ENCODE peak calls at places on chromosomes 7 and 10, in seven cellular contexts. One of them, this sample, is unnamed.
A peak's percentile ranks its signal among the peaks of the same experiment; 100 is the strongest.

GRCh38 chr10:107656932-107657331 is 492.4 kb upstream of the SORCS1 start:
- DNase-seq in activated CD8-positive, alpha-beta memory T cell treated with anti-CD3 and anti-CD28 coated beads for 48 hours: no peak
- DNase-seq in NCI-H82: no peak
- DNase-seq in heart left ventricle: no peak
- DNase-seq in KG1: no peak
- DNase-seq in stimulated activated CD8-positive, alpha-beta memory T cell treated with anti-CD3 and anti-CD28 coated beads, Interleukin-7, amount 100 ng/mL, for 1 hour: no peak
- DNase-seq in T-helper 2 cell: no peak
- DNase-seq in this sample: no peak

GRCh38 chr10:98269435-98269912 is 1.5 kb upstream of the LOXL4 start:
- DNase-seq in T-helper 2 cell: no peak
- DNase-seq in activated CD8-positive, alpha-beta memory T cell treated with anti-CD3 and anti-CD28 coated beads for 48 hours: no peak
- DNase-seq in heart left ventricle: peak; percentile 84
- DNase-seq in stimulated activated CD8-positive, alpha-beta memory T cell treated with anti-CD3 and anti-CD28 coated beads, Interleukin-7, amount 100 ng/mL, for 1 hour: no peak
- DNase-seq in NCI-H82: peak; percentile 39
- DNase-seq in KG1: no peak
- DNase-seq in this sample: peak; percentile 93

GRCh38 chr7:69756235-69756634 is 158.0 kb downstream of the AUTS2 start:
- DNase-seq in stimulated activated CD8-positive, alpha-beta memory T cell treated with anti-CD3 and anti-CD28 coated beads, Interleukin-7, amount 100 ng/mL, for 1 hour: no peak
- DNase-seq in NCI-H82: peak; percentile 19
- DNase-seq in activated CD8-positive, alpha-beta memory T cell treated with anti-CD3 and anti-CD28 coated beads for 48 hours: no peak
- DNase-seq in heart left ventricle: no peak
- DNase-seq in T-helper 2 cell: no peak
- DNase-seq in KG1: no peak
- DNase-seq in this sample: no peak

GRCh38 chr10:132685121-132685891 is 100.6 kb downstream of the NKX6-2 start:
- DNase-seq in T-helper 2 cell: no peak
- DNase-seq in NCI-H82: no peak
- DNase-seq in activated CD8-positive, alpha-beta memory T cell treated with anti-CD3 and anti-CD28 coated beads for 48 hours: no peak
- DNase-seq in heart left ventricle: no peak
- DNase-seq in stimulated activated CD8-positive, alpha-beta memory T cell treated with anti-CD3 and anti-CD28 coated beads, Interleukin-7, amount 100 ng/mL, for 1 hour: no peak
- DNase-seq in KG1: no peak
- DNase-seq in this sample: peak; percentile 27

GRCh38 chr7:16648551-16648950 is 2.6 kb downstream of the BZW2 start:
- DNase-seq in NCI-H82: peak; percentile 6
- DNase-seq in heart left ventricle: no peak
- DNase-seq in T-helper 2 cell: no peak
- DNase-seq in KG1: no peak
- DNase-seq in stimulated activated CD8-positive, alpha-beta memory T cell treated with anti-CD3 and anti-CD28 coated beads, Interleukin-7, amount 100 ng/mL, for 1 hour: no peak
- DNase-seq in activated CD8-positive, alpha-beta memory T cell treated with anti-CD3 and anti-CD28 coated beads for 48 hours: no peak
- DNase-seq in this sample: no peak

GRCh38 chr7:73885975-73886798 is 25.2 kb downstream of the TMEM270 start:
- DNase-seq in NCI-H82: no peak
- DNase-seq in KG1: no peak
- DNase-seq in activated CD8-positive, alpha-beta memory T cell treated with anti-CD3 and anti-CD28 coated beads for 48 hours: no peak
- DNase-seq in stimulated activated CD8-positive, alpha-beta memory T cell treated with anti-CD3 and anti-CD28 coated beads, Interleukin-7, amount 100 ng/mL, for 1 hour: no peak
- DNase-seq in T-helper 2 cell: no peak
- DNase-seq in heart left ventricle: peak; percentile 85
- DNase-seq in this sample: peak; percentile 71

GRCh38 chr7:151632750-151633515 is 113.2 kb upstream of the RHEB start:
- DNase-seq in KG1: peak; percentile 64
- DNase-seq in NCI-H82: peak; percentile 37
- DNase-seq in T-helper 2 cell: peak; percentile 92
- DNase-seq in activated CD8-positive, alpha-beta memory T cell treated with anti-CD3 and anti-CD28 coated beads for 48 hours: peak; percentile 12
- DNase-seq in stimulated activated CD8-positive, alpha-beta memory T cell treated with anti-CD3 and anti-CD28 coated beads, Interleukin-7, amount 100 ng/mL, for 1 hour: peak; percentile 25
- DNase-seq in heart left ventricle: peak; percentile 82
- DNase-seq in this sample: peak; percentile 6

GRCh38 chr10:79189853-79190435 is 121.2 kb downstream of the ZMIZ1 start:
- DNase-seq in heart left ventricle: no peak
- DNase-seq in KG1: no peak
- DNase-seq in NCI-H82: no peak
- DNase-seq in activated CD8-positive, alpha-beta memory T cell treated with anti-CD3 and anti-CD28 coated beads for 48 hours: no peak
- DNase-seq in stimulated activated CD8-positive, alpha-beta memory T cell treated with anti-CD3 and anti-CD28 coated beads, Interleukin-7, amount 100 ng/mL, for 1 hour: no peak
- DNase-seq in T-helper 2 cell: no peak
- DNase-seq in this sample: peak; percentile 63

GRCh38 chr7:143210541-143210940 is 11.3 kb upstream of the TAS2R40 start:
- DNase-seq in stimulated activated CD8-positive, alpha-beta memory T cell treated with anti-CD3 and anti-CD28 coated beads, Interleukin-7, amount 100 ng/mL, for 1 hour: no peak
- DNase-seq in KG1: no peak
- DNase-seq in NCI-H82: no peak
- DNase-seq in heart left ventricle: no peak
- DNase-seq in activated CD8-positive, alpha-beta memory T cell treated with anti-CD3 and anti-CD28 coated beads for 48 hours: no peak
- DNase-seq in T-helper 2 cell: no peak
- DNase-seq in this sample: no peak

GRCh38 chr7:132009778-132010177 is 453.4 kb upstream of the PODXL start:
- DNase-seq in T-helper 2 cell: no peak
- DNase-seq in NCI-H82: no peak
- DNase-seq in KG1: no peak
- DNase-seq in stimulated activated CD8-positive, alpha-beta memory T cell treated with anti-CD3 and anti-CD28 coated beads, Interleukin-7, amount 100 ng/mL, for 1 hour: no peak
- DNase-seq in activated CD8-positive, alpha-beta memory T cell treated with anti-CD3 and anti-CD28 coated beads for 48 hours: no peak
- DNase-seq in heart left ventricle: no peak
- DNase-seq in this sample: no peak

GRCh38 chr7:125059861-125060456 is 130.3 kb upstream of the POT1 start:
- DNase-seq in heart left ventricle: no peak
- DNase-seq in activated CD8-positive, alpha-beta memory T cell treated with anti-CD3 and anti-CD28 coated beads for 48 hours: no peak
- DNase-seq in KG1: no peak
- DNase-seq in NCI-H82: peak; percentile 16
- DNase-seq in T-helper 2 cell: no peak
- DNase-seq in stimulated activated CD8-positive, alpha-beta memory T cell treated with anti-CD3 and anti-CD28 coated beads, Interleukin-7, amount 100 ng/mL, for 1 hour: no peak
- DNase-seq in this sample: no peak

GRCh38 chr10:663844-664243 is 25.6 kb downstream of the DIP2C start:
- DNase-seq in activated CD8-positive, alpha-beta memory T cell treated with anti-CD3 and anti-CD28 coated beads for 48 hours: no peak
- DNase-seq in heart left ventricle: no peak
- DNase-seq in NCI-H82: no peak
- DNase-seq in KG1: no peak
- DNase-seq in stimulated activated CD8-positive, alpha-beta memory T cell treated with anti-CD3 and anti-CD28 coated beads, Interleukin-7, amount 100 ng/mL, for 1 hour: no peak
- DNase-seq in T-helper 2 cell: no peak
- DNase-seq in this sample: no peak

GRCh38 chr7:111638048-111638447 is 75.8 kb upstream of the IMMP2L start:
- DNase-seq in stimulated activated CD8-positive, alpha-beta memory T cell treated with anti-CD3 and anti-CD28 coated beads, Interleukin-7, amount 100 ng/mL, for 1 hour: no peak
- DNase-seq in KG1: no peak
- DNase-seq in T-helper 2 cell: no peak
- DNase-seq in heart left ventricle: no peak
- DNase-seq in activated CD8-positive, alpha-beta memory T cell treated with anti-CD3 and anti-CD28 coated beads for 48 hours: no peak
- DNase-seq in NCI-H82: peak; percentile 92
- DNase-seq in this sample: no peak

GRCh38 chr7:123864438-123864837 is 19.5 kb downstream of the HYAL4 start:
- DNase-seq in heart left ventricle: no peak
- DNase-seq in KG1: no peak
- DNase-seq in NCI-H82: peak; percentile 25
- DNase-seq in activated CD8-positive, alpha-beta memory T cell treated with anti-CD3 and anti-CD28 coated beads for 48 hours: no peak
- DNase-seq in T-helper 2 cell: no peak
- DNase-seq in stimulated activated CD8-positive, alpha-beta memory T cell treated with anti-CD3 and anti-CD28 coated beads, Interleukin-7, amount 100 ng/mL, for 1 hour: no peak
- DNase-seq in this sample: no peak

GRCh38 chr7:82413237-82413636 is 30.3 kb downstream of the CACNA2D1 start:
- DNase-seq in stimulated activated CD8-positive, alpha-beta memory T cell treated with anti-CD3 and anti-CD28 coated beads, Interleukin-7, amount 100 ng/mL, for 1 hour: no peak
- DNase-seq in T-helper 2 cell: no peak
- DNase-seq in KG1: no peak
- DNase-seq in activated CD8-positive, alpha-beta memory T cell treated with anti-CD3 and anti-CD28 coated beads for 48 hours: no peak
- DNase-seq in NCI-H82: peak; percentile 41
- DNase-seq in heart left ventricle: no peak
- DNase-seq in this sample: no peak

This sample was measured in EL.